ENCODE peak calls at places on chromosomes 7 and 10, in eight cellular contexts. J, C, Q, N, I, M, R and E are unnamed samples.

GRCh38 chr7:47776335-47776734 is 171.9 kb downstream of the PKD1L1 start:
- DNase-seq in J (no peak), C (no peak), Q (no peak), N (no peak), I (no peak), M (no peak), R (no peak), E (no peak)

GRCh38 chr10:27542324-27542723 is 38.2 kb downstream of the RAB18 start:
- DNase-seq in J (no peak), C (no peak), Q (no peak), N (no peak), I (peak), M (no peak), R (no peak), E (no peak)

GRCh38 chr7:21828846-21829245 is 116.9 kb downstream of the CDCA7L start:
- DNase-seq in J (no peak), C (no peak), Q (no peak), N (no peak), I (no peak), M (peak), R (no peak), E (no peak)

GRCh38 chr10:128324058-128324457 is 197.8 kb upstream of the MKI67 start:
- DNase-seq in J (peak), C (no peak), Q (peak), N (peak), I (no peak), M (no peak), R (peak), E (no peak)

GRCh38 chr7:47326220-47326619 is 255.7 kb downstream of the TNS3 start:
- DNase-seq in J (no peak), C (no peak), Q (no peak), N (no peak), I (no peak), M (no peak), R (no peak), E (no peak)

GRCh38 chr7:20316706-20317105 is 14.0 kb upstream of the ITGB8 start:
- DNase-seq in J (no peak), C (no peak), Q (no peak), N (no peak), I (no peak), M (no peak), R (no peak), E (no peak)

GRCh38 chr10:133159950-133160812 is at the start of gene KNDC1:
- DNase-seq in J (peak), C (peak), Q (no peak), N (no peak), I (no peak), M (peak), R (no peak), E (no peak)

GRCh38 chr10:124558901-124559321 is 97.3 kb downstream of the LHPP start:
- DNase-seq in J (no peak), C (no peak), Q (no peak), N (no peak), I (no peak), M (no peak), R (no peak), E (no peak)

GRCh38 chr10:4801405-4801804 is 24.6 kb upstream of the AKR1E2 start:
- DNase-seq in J (no peak), C (no peak), Q (no peak), N (no peak), I (no peak), M (no peak), R (no peak), E (no peak)